ENCODE peak calls at places on chromosomes 16 and 17, in six cellular contexts. One of them, this sample, is unnamed. For H3K36me3, the result is how much of the 10 kb centered on the place peaks cover.

GRCh38 chr17:79795795-79796569 is 895 bp downstream of the CBX8 start:
- DNase-seq in stomach: no peak
- DNase-seq in mesendoderm: peak
- DNase-seq in K562: no peak
- DNase-seq in gastrocnemius medialis: no peak
- DNase-seq in prostate gland: no peak
- DNase-seq in this sample: no peak

GRCh38 chr17:57166803-57167202 is 81.8 kb downstream of the AKAP1 start:
- DNase-seq in stomach: no peak
- DNase-seq in mesendoderm: peak
- DNase-seq in K562: no peak
- DNase-seq in gastrocnemius medialis: no peak
- DNase-seq in prostate gland: no peak
- DNase-seq in this sample: no peak

GRCh38 chr17:60134396-60135159 is 15.2 kb upstream of the CA4 start:
- DNase-seq in stomach: peak
- DNase-seq in mesendoderm: no peak
- DNase-seq in K562: peak
- DNase-seq in gastrocnemius medialis: no peak
- DNase-seq in prostate gland: no peak
- DNase-seq in this sample: no peak

GRCh38 chr17:34254146-34254545 is 939 bp upstream of the CCL2 start:
- DNase-seq in stomach: no peak
- DNase-seq in mesendoderm: peak
- DNase-seq in K562: no peak
- DNase-seq in gastrocnemius medialis: peak
- DNase-seq in prostate gland: no peak
- DNase-seq in this sample: no peak

GRCh38 chr16:4409081-4409932 is 7.1 kb downstream of the CORO7 start:
- DNase-seq in stomach: no peak
- DNase-seq in mesendoderm: no peak
- DNase-seq in K562: no peak
- DNase-seq in gastrocnemius medialis: no peak
- DNase-seq in prostate gland: no peak
- DNase-seq in this sample: no peak

GRCh38 chr17:68794636-68795503 is 160.3 kb downstream of the ABCA8 start:
- DNase-seq in stomach: no peak
- DNase-seq in mesendoderm: peak
- DNase-seq in K562: peak
- DNase-seq in gastrocnemius medialis: no peak
- DNase-seq in prostate gland: no peak
- DNase-seq in this sample: no peak

GRCh38 chr16:11405331-11406176 is 60.3 kb downstream of the RMI2 start:
- DNase-seq in stomach: peak
- DNase-seq in mesendoderm: peak
- DNase-seq in K562: peak
- DNase-seq in gastrocnemius medialis: no peak
- DNase-seq in prostate gland: no peak
- DNase-seq in this sample: no peak

GRCh38 chr17:74768069-74768762 is 7.9 kb downstream of the NAT9 start:
- DNase-seq in stomach: peak
- DNase-seq in mesendoderm: no peak
- DNase-seq in K562: no peak
- DNase-seq in gastrocnemius medialis: peak
- DNase-seq in prostate gland: no peak
- DNase-seq in this sample: no peak

GRCh38 chr17:72134560-72135399 is 14.0 kb downstream of the SOX9 start:
- DNase-seq in stomach: no peak
- DNase-seq in mesendoderm: no peak
- DNase-seq in K562: no peak
- DNase-seq in gastrocnemius medialis: no peak
- DNase-seq in prostate gland: no peak
- DNase-seq in this sample: no peak

GRCh38 chr17:74123866-74124265 is 79.6 kb upstream of the RPL38 start:
- DNase-seq in stomach: no peak
- DNase-seq in mesendoderm: no peak
- DNase-seq in K562: no peak
- DNase-seq in gastrocnemius medialis: no peak
- DNase-seq in prostate gland: no peak
- DNase-seq in this sample: no peak

GRCh38 chr16:84518804-84519341 is 14.4 kb upstream of the MEAK7 start:
- DNase-seq in stomach: no peak
- DNase-seq in mesendoderm: no peak
- DNase-seq in K562: no peak
- DNase-seq in gastrocnemius medialis: no peak
- DNase-seq in prostate gland: no peak
- DNase-seq in this sample: no peak

GRCh38 chr17:45225964-45226530 is 4.4 kb downstream of the FMNL1 start:
- DNase-seq in stomach: peak
- DNase-seq in mesendoderm: no peak
- DNase-seq in K562: peak
- DNase-seq in gastrocnemius medialis: peak
- DNase-seq in prostate gland: no peak
- DNase-seq in this sample: no peak

GRCh38 chr16:8887952-8888560 is 5.9 kb downstream of the LITAFD start:
- DNase-seq in stomach: peak
- DNase-seq in mesendoderm: no peak
- DNase-seq in K562: peak
- DNase-seq in gastrocnemius medialis: peak
- DNase-seq in prostate gland: peak
- DNase-seq in this sample: no peak

GRCh38 chr16:3670711-3671110 is 16.2 kb downstream of the DNASE1 start:
- DNase-seq in stomach: no peak
- DNase-seq in mesendoderm: no peak
- DNase-seq in K562: no peak
- DNase-seq in gastrocnemius medialis: no peak
- DNase-seq in prostate gland: no peak
- DNase-seq in this sample: no peak

GRCh38 chr16:2143874-2144485 is 4.4 kb upstream of the RAB26 start:
- DNase-seq in stomach: no peak
- DNase-seq in mesendoderm: no peak
- DNase-seq in K562: no peak
- DNase-seq in gastrocnemius medialis: no peak
- DNase-seq in prostate gland: no peak
- DNase-seq in this sample: no peak

GRCh38 chr16:56679813-56680212 is 2.5 kb upstream of the MT1X start:
- DNase-seq in stomach: no peak
- DNase-seq in mesendoderm: no peak
- DNase-seq in K562: no peak
- DNase-seq in gastrocnemius medialis: peak
- DNase-seq in prostate gland: no peak
- DNase-seq in this sample: no peak

GRCh38 chr17:6591599-6592158 is 35.3 kb upstream of the PITPNM3 start:
- DNase-seq in stomach: no peak
- DNase-seq in mesendoderm: no peak
- DNase-seq in K562: no peak
- DNase-seq in gastrocnemius medialis: no peak
- DNase-seq in prostate gland: no peak
- DNase-seq in this sample: peak

GRCh38 chr16:48300391-48300856 is 53.1 kb upstream of the ABCC11 start:
- DNase-seq in stomach: no peak
- DNase-seq in mesendoderm: peak
- DNase-seq in K562: peak
- DNase-seq in gastrocnemius medialis: no peak
- DNase-seq in prostate gland: no peak
- DNase-seq in this sample: no peak

GRCh38 chr17:2215616-2216364 is 87.8 kb downstream of the SMG6 start:
- DNase-seq in stomach: peak
- DNase-seq in mesendoderm: peak
- DNase-seq in K562: no peak
- DNase-seq in gastrocnemius medialis: peak
- DNase-seq in prostate gland: no peak
- DNase-seq in this sample: no peak

GRCh38 chr17:550776-551175 is 163.9 kb downstream of the VPS53 start:
- DNase-seq in stomach: no peak
- DNase-seq in mesendoderm: no peak
- DNase-seq in K562: no peak
- DNase-seq in gastrocnemius medialis: no peak
- DNase-seq in prostate gland: no peak
- DNase-seq in this sample: peak

GRCh38 chr17:545156-545555 is 169.5 kb downstream of the VPS53 start:
- DNase-seq in stomach: no peak
- DNase-seq in mesendoderm: peak
- DNase-seq in K562: no peak
- DNase-seq in gastrocnemius medialis: no peak
- DNase-seq in prostate gland: no peak
- DNase-seq in this sample: no peak

GRCh38 chr17:549197-550040 is 165.2 kb downstream of the VPS53 start:
- DNase-seq in stomach: no peak
- DNase-seq in mesendoderm: no peak
- DNase-seq in K562: no peak
- DNase-seq in gastrocnemius medialis: no peak
- DNase-seq in prostate gland: no peak
- DNase-seq in this sample: peak

GRCh38 chr17:546456-546855 is 168.2 kb downstream of the VPS53 start:
- DNase-seq in stomach: no peak
- DNase-seq in mesendoderm: no peak
- DNase-seq in K562: no peak
- DNase-seq in gastrocnemius medialis: no peak
- DNase-seq in prostate gland: no peak
- DNase-seq in this sample: no peak

GRCh38 chr17:550041-550398 is 164.6 kb downstream of the VPS53 start:
- DNase-seq in stomach: no peak
- DNase-seq in mesendoderm: no peak
- DNase-seq in K562: no peak
- DNase-seq in gastrocnemius medialis: no peak
- DNase-seq in prostate gland: no peak
- DNase-seq in this sample: no peak
- H3K36me3 ChIP-seq in stomach: under half
- H3K36me3 ChIP-seq in mesendoderm: under half
- H3K36me3 ChIP-seq in K562: under half
- H3K36me3 ChIP-seq in gastrocnemius medialis: under half
- H3K36me3 ChIP-seq in prostate gland: under half
- H3K36me3 ChIP-seq in this sample: under half

DNA sequence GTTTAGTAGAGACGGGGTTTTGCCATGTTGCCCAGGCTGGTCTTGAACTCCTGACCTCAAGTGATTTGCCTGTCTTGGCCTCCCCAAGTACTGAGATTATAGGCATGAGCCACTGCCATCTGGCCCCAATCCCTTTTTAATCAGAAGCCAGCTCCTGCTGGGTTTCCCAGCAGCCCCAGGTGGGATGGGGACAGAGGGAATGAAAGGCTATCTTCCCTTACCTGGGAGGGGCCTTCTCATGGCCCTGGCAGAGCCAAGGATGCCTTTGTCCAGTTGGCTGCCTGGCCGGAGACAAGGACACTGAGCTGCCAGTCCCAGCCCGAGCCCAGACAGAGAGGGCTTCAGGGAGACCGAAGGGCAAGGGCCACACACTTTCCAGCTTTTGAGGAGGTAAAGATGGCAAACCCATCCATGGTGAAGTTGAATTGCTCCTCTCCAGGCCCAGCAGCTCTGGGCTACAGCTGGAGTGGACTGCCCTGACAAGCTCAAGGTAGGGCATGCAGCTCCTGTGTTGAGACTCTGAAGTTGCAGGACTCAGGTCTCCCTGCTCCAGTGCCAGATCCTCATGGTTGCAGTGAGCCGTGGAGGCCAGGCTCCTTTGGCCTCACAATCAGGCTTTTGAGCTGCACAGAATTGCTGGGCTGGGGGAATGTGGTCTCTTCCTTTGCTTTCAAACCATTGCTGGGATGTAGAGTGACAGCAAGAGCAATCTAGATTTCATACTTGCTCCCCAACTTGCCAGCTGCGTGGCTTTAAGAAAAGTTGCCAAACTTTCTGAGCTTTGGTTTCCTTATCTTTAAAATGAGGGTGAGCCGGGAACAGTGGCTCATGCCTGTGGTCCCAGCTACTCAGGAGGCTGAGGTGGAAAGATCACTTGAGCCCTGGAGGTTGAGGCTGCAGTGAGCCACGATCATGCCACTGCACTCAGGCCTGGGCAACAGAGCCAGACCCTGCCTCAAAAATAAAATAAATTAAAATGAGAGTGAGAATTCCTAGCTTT is 44.5 kb upstream of the IL34 start:
- DNase-seq in stomach: no peak
- DNase-seq in mesendoderm: no peak
- DNase-seq in K562: no peak
- DNase-seq in gastrocnemius medialis: no peak
- DNase-seq in prostate gland: no peak
- DNase-seq in this sample: no peak
- H3K36me3 ChIP-seq in stomach: under half
- H3K36me3 ChIP-seq in mesendoderm: under half
- H3K36me3 ChIP-seq in K562: under half
- H3K36me3 ChIP-seq in gastrocnemius medialis: under half
- H3K36me3 ChIP-seq in prostate gland: under half
- H3K36me3 ChIP-seq in this sample: under half

GRCh38 chr16:24939738-24940137 is 75.4 kb downstream of the ARHGAP17 start:
- DNase-seq in stomach: no peak
- DNase-seq in mesendoderm: no peak
- DNase-seq in K562: no peak
- DNase-seq in gastrocnemius medialis: no peak
- DNase-seq in prostate gland: no peak
- DNase-seq in this sample: no peak
- H3K36me3 ChIP-seq in stomach: under half
- H3K36me3 ChIP-seq in mesendoderm: under half
- H3K36me3 ChIP-seq in K562: under half
- H3K36me3 ChIP-seq in gastrocnemius medialis: half or more
- H3K36me3 ChIP-seq in prostate gland: under half
- H3K36me3 ChIP-seq in this sample: under half

GRCh38 chr16:31183432-31184428 is 3.8 kb downstream of the FUS start:
- DNase-seq in stomach: no peak
- DNase-seq in mesendoderm: no peak
- DNase-seq in K562: no peak
- DNase-seq in gastrocnemius medialis: no peak
- DNase-seq in prostate gland: no peak
- DNase-seq in this sample: no peak
- H3K36me3 ChIP-seq in stomach: half or more
- H3K36me3 ChIP-seq in mesendoderm: under half
- H3K36me3 ChIP-seq in K562: half or more
- H3K36me3 ChIP-seq in gastrocnemius medialis: half or more
- H3K36me3 ChIP-seq in prostate gland: under half
- H3K36me3 ChIP-seq in this sample: under half